ENCODE peak calls at places on chromosomes 12 and 14, in six cellular contexts. R is heart right ventricle, V is breast epithelium, A is HL-60, Q is body of pancreas, L is right cardiac atrium. K is an unnamed sample.

GRCh38 chr12:118436986-118437385 is 60.6 kb downstream of the SUDS3 start:
- DNase-seq in R (no peak), V (no peak), A (no peak), Q (no peak), L (no peak), K (no peak)

GRCh38 chr12:131087302-131087818 is 133.7 kb downstream of the ADGRD1 start:
- DNase-seq in R (no peak), V (no peak), A (no peak), Q (no peak), L (peak), K (no peak)

GRCh38 chr12:78696267-78696666 is 168.3 kb upstream of the SYT1 start:
- DNase-seq in R (no peak), V (no peak), A (no peak), Q (no peak), L (no peak), K (no peak)

GRCh38 chr12:49533331-49533730 is 5.5 kb upstream of the KCNH3 start:
- DNase-seq in R (no peak), V (no peak), A (no peak), Q (no peak), L (no peak), K (no peak)

GRCh38 chr12:88578821-88579518 is 1.3 kb downstream of the KITLG start:
- DNase-seq in R (no peak), V (no peak), A (peak), Q (no peak), L (no peak), K (no peak)

GRCh38 chr14:80575763-80576162 is 364.5 kb upstream of the DIO2 start:
- DNase-seq in R (no peak), V (no peak), A (no peak), Q (no peak), L (no peak), K (no peak)

GRCh38 chr12:92554316-92554905 is 148.4 kb upstream of the PLEKHG7 start:
- DNase-seq in R (no peak), V (no peak), A (no peak), Q (no peak), L (no peak), K (no peak)

GRCh38 chr14:50835280-50835679 is 4.3 kb upstream of the NIN start:
- DNase-seq in R (no peak), V (no peak), A (peak), Q (no peak), L (no peak), K (no peak)

GRCh38 chr14:102295301-102295700 is 9.7 kb downstream of the MOK start:
- DNase-seq in R (no peak), V (no peak), A (no peak), Q (no peak), L (no peak), K (no peak)

GRCh38 chr12:10717410-10717809 is 5.7 kb downstream of the YBX3 start:
- DNase-seq in R (no peak), V (no peak), A (no peak), Q (no peak), L (no peak), K (no peak)

GRCh38 chr14:30125322-30125944 is 197.8 kb upstream of the PRKD1 start:
- DNase-seq in R (no peak), V (no peak), A (no peak), Q (no peak), L (no peak), K (no peak)

GRCh38 chr14:100056964-100057817 is 8.0 kb upstream of the EVL start:
- DNase-seq in R (no peak), V (no peak), A (peak), Q (no peak), L (no peak), K (no peak)
- H3K27ac ChIP-seq in R (no peak), V (peak), A (no peak), Q (no peak), L (peak), K (no peak)

GRCh38 chr12:104692335-104693218 is 235.8 kb downstream of the CHST11 start:
- DNase-seq in R (no peak), V (no peak), A (no peak), Q (no peak), L (no peak), K (no peak)
- H3K27ac ChIP-seq in R (no peak), V (no peak), A (no peak), Q (no peak), L (no peak), K (no peak)

GRCh38 chr12:50537538-50537919 is 32.7 kb downstream of the DIP2B start:
- DNase-seq in R (no peak), V (no peak), A (no peak), Q (no peak), L (no peak), K (no peak)

GRCh38 chr12:50530532-50530931 is 25.7 kb downstream of the DIP2B start:
- DNase-seq in R (no peak), V (no peak), A (no peak), Q (no peak), L (no peak), K (no peak)

GRCh38 chr12:50533203-50533584 is 28.4 kb downstream of the DIP2B start:
- DNase-seq in R (no peak), V (no peak), A (no peak), Q (no peak), L (no peak), K (no peak)

GRCh38 chr12:50536831-50537537 is 32.2 kb downstream of the DIP2B start:
- DNase-seq in R (no peak), V (no peak), A (no peak), Q (no peak), L (no peak), K (no peak)

DNA sequence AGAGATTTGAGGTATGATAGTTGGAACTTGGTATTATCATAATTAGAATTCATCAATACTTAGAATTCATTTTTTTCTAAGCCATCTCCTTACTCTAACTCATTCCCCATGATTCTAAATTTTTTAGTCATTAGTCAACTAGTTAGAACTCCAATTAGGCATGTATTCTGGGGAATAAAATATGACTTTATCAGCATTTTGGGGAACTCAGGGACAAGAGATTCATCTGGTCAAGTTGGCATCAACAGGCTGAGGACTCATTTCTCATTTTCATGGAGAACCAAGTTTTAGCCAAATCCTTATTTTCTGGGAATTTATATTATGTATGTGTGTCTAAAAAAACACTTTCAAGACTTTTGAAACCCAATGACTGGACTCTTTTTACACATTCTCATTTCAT is 29.2 kb downstream of the DIP2B start:
- DNase-seq in R (no peak), V (no peak), A (no peak), Q (no peak), L (no peak), K (no peak)
- H3K27ac ChIP-seq in R (no peak), V (peak), A (no peak), Q (no peak), L (no peak), K (no peak)

DNA sequence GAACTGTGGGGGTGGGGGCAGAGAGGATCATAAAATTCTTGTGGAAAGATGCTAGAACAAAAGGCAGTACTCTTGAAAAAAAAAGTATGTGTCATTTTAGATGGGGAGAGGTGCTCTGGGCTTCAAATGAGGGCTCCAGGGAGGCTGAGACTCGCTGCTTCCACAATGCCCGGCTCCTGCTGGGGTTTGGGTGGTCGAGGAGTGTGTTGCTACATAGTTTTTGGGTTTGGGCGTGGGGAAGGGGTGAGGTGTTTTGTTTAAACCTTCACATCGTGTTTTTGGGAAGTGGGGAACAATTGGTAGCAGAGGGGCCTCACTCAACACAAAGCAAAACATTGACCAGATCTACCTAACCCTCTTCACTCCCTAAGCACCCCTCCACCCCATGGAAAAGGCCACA is 8.1 kb downstream of the ISCA2 start:
- DNase-seq in R (no peak), V (no peak), A (no peak), Q (no peak), L (no peak), K (no peak)
- H3K27ac ChIP-seq in R (no peak), V (peak), A (no peak), Q (no peak), L (no peak), K (no peak)

GRCh38 chr12:98823012-98823411 is 177.9 kb downstream of the APAF1 start:
- DNase-seq in R (no peak), V (no peak), A (no peak), Q (no peak), L (no peak), K (no peak)

GRCh38 chr12:98830657-98831056 is 185.6 kb downstream of the APAF1 start:
- DNase-seq in R (no peak), V (no peak), A (no peak), Q (no peak), L (no peak), K (no peak)

GRCh38 chr12:98828802-98829600 is 183.9 kb downstream of the APAF1 start:
- DNase-seq in R (no peak), V (no peak), A (no peak), Q (no peak), L (no peak), K (no peak)
- H3K27ac ChIP-seq in R (no peak), V (no peak), A (no peak), Q (no peak), L (no peak), K (no peak)

K was measured in substantia nigra.